ENCODE peak calls at places on chromosomes 12 and 14, in four cellular contexts. B, R, S and V are unnamed samples.
A peak's percentile ranks its signal among the peaks of the same experiment; 100 is the strongest.

GRCh38 chr12:132653567-132654290 is 33.4 kb downstream of the POLE start:
- DNase-seq in B (no peak), S (no peak), R (no peak), V (no peak)

GRCh38 chr12:94078138-94078723 is 70.1 kb upstream of the PLXNC1 start:
- DNase-seq in R (no peak), S (no peak), B (no peak), V (no peak)

GRCh38 chr12:53483225-53483978 is 15.9 kb downstream of the MAP3K12 start:
- DNase-seq in B (no peak), R (no peak), S (no peak), V (no peak)

GRCh38 chr12:82242729-82243128 is 115.5 kb downstream of the CCDC59 start:
- DNase-seq in R (no peak), B (no peak), S (no peak), V (no peak)

GRCh38 chr14:65258391-65258790 is 154.1 kb upstream of the FUT8 start:
- DNase-seq in R (peak; percentile 80), B (peak; percentile 98), S (no peak), V (no peak)

GRCh38 chr12:65930114-65930828 is 106.0 kb downstream of the HMGA2 start:
- DNase-seq in R (no peak), B (no peak), S (no peak), V (no peak)

GRCh38 chr12:84698576-84699333 is 213.8 kb downstream of the SLC6A15 start:
- DNase-seq in B (no peak), S (no peak), R (no peak), V (no peak)

GRCh38 chr12:9701380-9702154 is 31.3 kb downstream of the CLECL1 start:
- DNase-seq in R (no peak), S (no peak), B (no peak), V (no peak)

GRCh38 chr14:34043627-34044372 is 92.9 kb upstream of the EGLN3 start:
- DNase-seq in B (peak; percentile 88), R (peak; percentile 77), S (peak; percentile 43), V (no peak)

GRCh38 chr14:91350813-91351507 is 66.7 kb downstream of the CCDC88C start:
- DNase-seq in R (no peak), S (no peak), B (no peak), V (no peak)

GRCh38 chr12:122200541-122201175 is 2.9 kb upstream of the B3GNT4 start:
- DNase-seq in R (no peak), B (no peak), S (no peak), V (no peak)

GRCh38 chr12:49967042-49967776 is 5.5 kb downstream of the AQP5 start:
- DNase-seq in B (peak; percentile 77), S (peak; percentile 92), R (peak; percentile 66), V (peak; percentile 84)

GRCh38 chr12:3743803-3744202 is 9.1 kb downstream of the CRACR2A start:
- DNase-seq in B (peak; percentile 5), S (no peak), R (no peak), V (no peak)

GRCh38 chr12:102955926-102956737 is 1.3 kb upstream of the ASCL1 start:
- DNase-seq in S (peak; percentile 34), R (no peak), B (no peak), V (no peak)

GRCh38 chr12:102093319-102093718 is 26.6 kb downstream of the NUP37 start:
- DNase-seq in R (no peak), S (no peak), B (no peak), V (no peak)

GRCh38 chr14:91406982-91407381 is 10.6 kb downstream of the CCDC88C start:
- DNase-seq in R (no peak), S (no peak), B (no peak), V (no peak)

GRCh38 chr12:131565256-131566005 is 145.5 kb upstream of the SFSWAP start:
- DNase-seq in S (no peak), B (no peak), R (no peak), V (no peak)

GRCh38 chr12:67366530-67367196 is 97.5 kb downstream of the CAND1 start:
- DNase-seq in S (no peak), R (no peak), B (peak; percentile 53), V (no peak)

GRCh38 chr12:51424094-51424661 is 453 bp upstream of the SLC4A8 start:
- DNase-seq in B (no peak), R (no peak), S (no peak), V (no peak)

GRCh38 chr12:52180971-52181628 is 10.7 kb downstream of the KRT80 start:
- DNase-seq in B (no peak), S (no peak), R (no peak), V (no peak)

GRCh38 chr14:80978403-80978802 is 23.0 kb downstream of the TSHR start:
- DNase-seq in R (no peak), S (no peak), B (no peak), V (no peak)

GRCh38 chr12:28869197-28869596 is 279.9 kb upstream of the FAR2 start:
- DNase-seq in R (peak; percentile 97), S (peak; percentile 18), B (no peak), V (no peak)

DNA sequence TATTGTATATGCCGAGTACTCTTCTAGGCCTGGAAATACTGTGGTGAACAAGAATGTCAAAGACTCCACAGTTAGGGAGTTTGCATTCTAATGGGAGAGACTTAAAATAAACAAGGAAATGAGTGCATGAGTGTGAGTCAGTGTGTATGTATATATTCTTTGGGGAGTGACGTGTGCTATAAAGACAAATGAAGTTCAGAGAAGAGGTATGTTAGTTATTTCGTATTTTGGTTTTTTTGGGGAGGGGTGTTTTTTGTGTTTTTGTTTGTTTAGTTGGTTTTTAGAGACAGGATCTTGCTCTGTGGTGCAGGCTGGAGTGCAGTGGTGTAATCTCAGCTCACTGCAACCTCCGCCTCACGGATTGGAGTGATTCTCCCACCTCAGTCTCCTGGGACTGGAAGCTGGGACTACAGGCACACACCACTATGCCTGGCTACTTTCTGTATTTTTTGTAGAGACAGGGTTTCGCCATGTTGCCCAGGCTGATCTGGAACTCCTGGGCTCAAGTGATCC is 74.3 kb downstream of the SRGAP1 start:
- DNase-seq in B (peak; percentile 98), R (peak; percentile 74), S (peak; percentile 22), V (no peak)
- H3K4me3 ChIP-seq in B (peak overlapping the region; percentile 20), R (no peak overlapping the region), S (no peak overlapping the region), V (no peak overlapping the region)

GRCh38 chr14:22978873-22979671 is 3.3 kb downstream of the AJUBA start:
- DNase-seq in R (peak; percentile 95), B (no peak), S (peak; percentile 46), V (no peak)
- H3K27ac ChIP-seq in R (peak overlapping the region; percentile 84), B (peak overlapping the region; percentile 76), S (peak overlapping the region; percentile 98), V (peak overlapping the region; percentile 95)

GRCh38 chr12:10861366-10861765 is 12.1 kb upstream of the PRR4 start:
- DNase-seq in R (no peak), B (no peak), S (no peak), V (no peak)
- H2AFZ ChIP-seq in R (no peak overlapping the region), B (no peak overlapping the region), S (no peak overlapping the region), V (no peak overlapping the region)

DNA sequence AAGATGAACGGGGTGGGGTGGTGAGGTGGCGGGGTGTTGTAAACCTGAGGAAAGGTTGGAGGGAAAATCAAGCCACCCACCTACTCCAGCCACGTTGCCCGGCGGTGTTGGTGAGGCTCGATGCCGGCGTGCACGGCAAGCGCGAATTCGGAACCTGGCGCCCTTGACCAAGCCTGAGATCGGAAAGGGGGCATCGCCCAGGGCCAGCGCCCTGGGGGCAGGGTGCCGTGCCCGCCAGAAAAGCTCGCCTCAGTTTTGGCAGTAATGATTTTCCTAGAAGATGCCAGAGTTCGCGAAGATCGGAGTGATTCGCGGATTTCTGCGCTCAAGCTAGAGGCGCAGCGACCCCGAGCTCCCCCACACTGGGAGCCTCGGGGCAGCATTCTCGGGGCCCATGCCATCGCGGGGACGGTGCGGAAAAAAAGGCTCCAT is 804 bp downstream of the STXBP6 start:
- DNase-seq in R (no peak), B (no peak), S (peak; percentile 8), V (no peak)
- H3K4me3 ChIP-seq in R (no peak overlapping the region), B (peak overlapping the region; percentile 52), S (peak overlapping the region; percentile 95), V (peak overlapping the region; percentile 91)

DNA sequence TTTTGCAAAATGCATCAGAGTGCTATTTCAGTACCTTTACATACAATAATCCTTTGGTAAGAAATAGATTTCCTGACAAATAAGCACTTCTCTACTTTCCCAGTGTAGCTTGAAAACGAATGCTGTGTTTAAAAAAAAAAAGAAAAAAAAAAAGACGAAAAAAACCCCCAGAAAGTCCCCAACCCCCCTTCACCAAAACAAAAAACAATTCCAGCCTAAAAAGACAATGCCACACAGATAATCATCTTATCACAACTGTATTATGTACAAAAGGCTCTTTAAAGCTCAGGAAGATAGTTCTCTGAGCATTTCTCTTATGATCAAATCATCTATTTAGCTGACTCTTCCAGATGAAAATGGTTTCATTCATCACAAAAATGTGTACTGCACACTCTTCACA is 1.6 kb downstream of the FERMT2 start:
- DNase-seq in R (no peak), S (no peak), B (no peak), V (no peak)
- H3K27ac ChIP-seq in R (peak overlapping the region; percentile 70), S (peak overlapping the region; percentile 96), B (no peak overlapping the region), V (no peak overlapping the region)

GRCh38 chr14:94677747-94678146 is 65.6 kb downstream of the SERPINA3 start:
- DNase-seq in B (no peak), S (no peak), R (no peak), V (no peak)

GRCh38 chr14:94677239-94677612 is 65.0 kb downstream of the SERPINA3 start:
- DNase-seq in S (no peak), B (no peak), R (no peak), V (no peak)

GRCh38 chr14:94679106-94679819 is 67.1 kb downstream of the SERPINA3 start:
- DNase-seq in B (no peak), S (no peak), R (no peak), V (no peak)

GRCh38 chr14:94675036-94675435 is 62.8 kb downstream of the SERPINA3 start:
- DNase-seq in B (no peak), R (no peak), S (no peak), V (no peak)

DNA sequence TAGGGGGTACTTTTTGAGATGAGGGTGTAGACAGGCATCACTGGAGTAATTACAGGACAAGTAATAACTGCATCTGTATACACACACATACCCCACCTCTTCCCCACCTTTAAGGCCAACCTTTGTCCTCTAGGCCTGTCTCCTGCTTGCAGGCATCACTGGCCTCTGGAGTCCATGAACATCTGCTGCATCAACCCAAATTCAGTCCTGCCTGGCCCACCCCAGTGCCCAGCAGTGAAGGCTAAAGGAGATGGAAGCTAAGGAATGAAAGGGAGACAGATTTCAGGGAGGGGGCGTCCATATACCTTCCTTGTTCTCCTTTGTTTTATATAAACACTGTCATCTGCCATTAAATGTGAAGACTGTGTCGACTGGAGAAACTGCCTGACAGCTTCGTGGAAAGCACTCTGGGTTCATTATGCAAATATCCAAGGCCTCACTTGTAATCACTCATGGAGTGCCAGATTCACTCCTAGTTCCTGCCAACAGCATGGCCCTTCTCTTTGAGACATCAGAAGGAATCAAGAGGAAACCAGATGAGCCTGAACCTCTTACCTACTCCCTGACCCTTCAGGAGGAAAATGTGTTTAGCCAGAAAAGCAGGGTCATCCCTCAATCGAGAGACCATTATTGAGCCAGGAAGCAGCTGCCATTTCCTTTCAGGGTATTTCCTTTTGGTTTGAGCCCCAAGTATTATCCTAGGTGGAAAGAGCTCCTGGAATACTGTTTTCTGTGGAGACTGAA is 64.5 kb downstream of the SERPINA3 start:
- DNase-seq in S (no peak), B (no peak), R (no peak), V (no peak)
- H2AFZ ChIP-seq in S (no peak overlapping the region), B (no peak overlapping the region), R (no peak overlapping the region), V (no peak overlapping the region)

GRCh38 chr12:95551913-95552516 is 739 bp upstream of the USP44 start:
- DNase-seq in R (no peak), B (no peak), S (no peak), V (no peak)
- H3K4me3 ChIP-seq in R (no peak overlapping the region), B (no peak overlapping the region), S (no peak overlapping the region), V (no peak overlapping the region)

DNA sequence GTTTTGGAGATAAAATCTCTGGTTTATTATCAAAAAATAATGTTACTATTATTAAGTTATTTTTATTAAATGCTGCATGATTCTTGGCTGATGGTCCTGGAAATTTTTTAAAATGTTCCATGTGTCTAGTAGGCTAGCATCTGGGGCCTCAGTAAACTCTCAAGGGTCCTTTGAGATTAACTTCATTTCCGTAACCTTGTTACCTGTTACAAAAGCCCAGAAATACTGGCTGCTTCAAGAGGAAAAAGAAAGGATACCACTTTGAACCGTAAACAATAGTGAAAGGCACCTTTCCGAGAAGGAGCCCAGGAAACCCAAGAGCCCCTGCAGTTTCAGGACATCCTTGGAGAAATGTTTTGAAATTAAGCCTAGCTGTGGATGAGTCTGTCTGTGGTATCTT is 30.1 kb downstream of the CKB start:
- DNase-seq in R (no peak), S (no peak), B (no peak), V (no peak)
- H3K27ac ChIP-seq in R (no peak overlapping the region), S (no peak overlapping the region), B (no peak overlapping the region), V (no peak overlapping the region)